ENCODE peak calls at places on chromosomes 3 and 15, in eight cellular contexts. M, R, G, J, D, T, U and C are unnamed samples.
A peak's percentile ranks its signal among the peaks of the same experiment; 100 is the strongest.

GRCh38 chr15:89825264-89825940 is 10.8 kb upstream of the ANPEP start:
- DNase-seq in M (no peak), D (no peak), T (no peak), J (no peak), R (no peak), U (no peak), G (no peak), C (no peak)

GRCh38 chr3:11001020-11001657 is 8.6 kb downstream of the SLC6A1 start:
- DNase-seq in M (no peak), R (no peak), D (peak; percentile 55), J (no peak), T (no peak), G (no peak), U (no peak), C (no peak)

GRCh38 chr3:119508172-119508845 is 10.0 kb downstream of the TIMMDC1 start:
- DNase-seq in R (no peak), M (no peak), T (no peak), D (no peak), G (no peak), J (no peak), U (no peak), C (no peak)

GRCh38 chr3:148932976-148933375 is 58.4 kb upstream of the GYG1 start:
- DNase-seq in J (no peak), T (no peak), D (no peak), M (no peak), R (no peak), U (no peak), G (no peak), C (no peak)

GRCh38 chr3:57918123-57918837 is 89.9 kb upstream of the FLNB start:
- DNase-seq in U (peak; percentile 83), M (no peak), D (no peak), R (peak; percentile 85), G (no peak), T (no peak), J (no peak), C (no peak)

GRCh38 chr3:149949181-149949580 is 21.5 kb downstream of the PFN2 start:
- DNase-seq in D (no peak), R (no peak), M (no peak), T (no peak), U (no peak), G (no peak), J (no peak), C (no peak)

GRCh38 chr3:185758912-185759311 is 65.9 kb downstream of the IGF2BP2 start:
- DNase-seq in G (no peak), T (no peak), J (no peak), U (no peak), D (no peak), M (no peak), R (no peak), C (no peak)

GRCh38 chr15:34514251-34514760 is 69.1 kb downstream of the GOLGA8B start:
- DNase-seq in J (no peak), D (peak; percentile 64), U (peak; percentile 59), G (peak; percentile 84), M (peak; percentile 56), T (no peak), R (peak; percentile 64), C (no peak)

GRCh38 chr3:30555968-30556367 is 50.4 kb upstream of the TGFBR2 start:
- DNase-seq in T (no peak), U (no peak), J (no peak), D (no peak), R (no peak), M (no peak), G (no peak), C (no peak)

GRCh38 chr3:169546368-169546767 is 117.1 kb downstream of the MECOM start:
- DNase-seq in T (no peak), M (no peak), J (no peak), U (no peak), G (no peak), R (no peak), D (no peak), C (no peak)

GRCh38 chr3:138030881-138031280 is 20.9 kb downstream of the CLDN18 start:
- DNase-seq in J (no peak), G (no peak), D (no peak), R (no peak), M (no peak), U (no peak), T (no peak), C (no peak)

GRCh38 chr3:46935168-46935858 is 41.2 kb downstream of the CCDC12 start:
- DNase-seq in U (peak; percentile 88), J (peak; percentile 95), M (peak; percentile 89), T (no peak), R (peak; percentile 96), G (peak; percentile 89), D (peak; percentile 59), C (peak; percentile 74)

GRCh38 chr15:65796610-65797012 is 4.5 kb upstream of the DENND4A start:
- DNase-seq in R (peak; percentile 60), U (no peak), M (no peak), G (no peak), J (no peak), D (no peak), T (no peak), C (no peak)

GRCh38 chr3:65177879-65178484 is 490.2 kb upstream of the ADAMTS9 start:
- DNase-seq in M (no peak), G (no peak), R (peak; percentile 7), J (no peak), U (peak; percentile 49), D (no peak), T (no peak), C (no peak)

GRCh38 chr3:26630669-26631384 is 8.3 kb downstream of the LRRC3B start:
- DNase-seq in J (no peak), G (peak; percentile 6), M (no peak), R (no peak), T (no peak), D (no peak), U (no peak), C (no peak)

GRCh38 chr15:78422571-78423340 is 15.3 kb upstream of the IREB2 start:
- DNase-seq in G (peak; percentile 64), U (peak; percentile 52), J (peak; percentile 63), R (peak; percentile 65), T (peak; percentile 44), D (peak; percentile 73), M (peak; percentile 79), C (peak; percentile 71)

GRCh38 chr3:171326717-171327440 is 133.3 kb downstream of the TNIK start:
- DNase-seq in D (no peak), T (no peak), R (no peak), J (no peak), G (no peak), M (no peak), U (no peak), C (no peak)

GRCh38 chr3:171320721-171321120 is 139.5 kb downstream of the TNIK start:
- DNase-seq in J (no peak), R (peak; percentile 64), T (no peak), M (peak; percentile 87), D (no peak), U (no peak), G (no peak), C (no peak)

GRCh38 chr3:171321241-171321640 is 139.0 kb downstream of the TNIK start:
- DNase-seq in R (no peak), G (no peak), J (no peak), D (no peak), U (no peak), M (no peak), T (no peak), C (no peak)

GRCh38 chr3:171321959-171322358 is 138.2 kb downstream of the TNIK start:
- DNase-seq in G (no peak), M (no peak), T (no peak), D (no peak), J (no peak), U (no peak), R (no peak), C (no peak)

GRCh38 chr3:171323934-171324535 is 136.2 kb downstream of the TNIK start:
- DNase-seq in R (peak; percentile 74), D (no peak), G (no peak), J (no peak), M (no peak), T (no peak), U (no peak), C (no peak)
- H3K4me3 ChIP-seq in R (no peak overlapping the region), D (no peak overlapping the region), G (no peak overlapping the region), J (no peak overlapping the region), M (no peak overlapping the region), T (no peak overlapping the region), U (no peak overlapping the region), C (no peak overlapping the region)

GRCh38 chr3:146164506-146164905 is 3.5 kb upstream of the PLOD2 start:
- DNase-seq in R (no peak), D (no peak), T (no peak), G (no peak), M (no peak), J (no peak), U (no peak), C (no peak)
- H3K27me3 ChIP-seq in R (no peaks in the 10 kb centered on the region), D (peaks cover 24% of the 10 kb centered on the region), T (no peaks in the 10 kb centered on the region), G (peaks cover 7% of the 10 kb centered on the region), M (no peaks in the 10 kb centered on the region), J (no peaks in the 10 kb centered on the region), U (no peaks in the 10 kb centered on the region), C (peaks cover 32% of the 10 kb centered on the region)

DNA sequence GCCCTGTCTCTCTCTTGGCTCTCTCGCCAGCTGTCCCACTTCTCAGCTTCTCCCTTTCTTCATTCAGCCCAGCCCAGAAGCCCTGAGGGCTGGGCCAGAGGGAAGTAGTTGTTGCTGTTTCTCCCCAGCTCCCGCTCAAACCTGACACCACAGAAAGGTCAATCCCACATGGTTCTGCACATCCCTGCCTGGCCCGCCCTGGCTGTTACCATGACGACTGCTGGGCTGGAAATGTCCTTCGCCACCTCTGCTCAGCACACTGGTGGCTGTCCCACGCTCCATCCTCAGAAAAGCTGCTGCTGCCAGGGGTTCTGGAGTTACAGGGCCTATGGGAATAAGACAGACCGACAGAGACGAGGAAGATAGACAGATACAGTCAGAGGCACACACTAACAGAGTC is 25.8 kb downstream of the CCDC32 start:
- DNase-seq in T (no peak), J (no peak), M (peak; percentile 39), U (no peak), D (peak; percentile 37), G (no peak), R (no peak), C (peak; percentile 76)
- H3K4me3 ChIP-seq in T (no peak overlapping the region), J (no peak overlapping the region), M (no peak overlapping the region), U (no peak overlapping the region), D (no peak overlapping the region), G (no peak overlapping the region), R (no peak overlapping the region), C (no peak overlapping the region)

DNA sequence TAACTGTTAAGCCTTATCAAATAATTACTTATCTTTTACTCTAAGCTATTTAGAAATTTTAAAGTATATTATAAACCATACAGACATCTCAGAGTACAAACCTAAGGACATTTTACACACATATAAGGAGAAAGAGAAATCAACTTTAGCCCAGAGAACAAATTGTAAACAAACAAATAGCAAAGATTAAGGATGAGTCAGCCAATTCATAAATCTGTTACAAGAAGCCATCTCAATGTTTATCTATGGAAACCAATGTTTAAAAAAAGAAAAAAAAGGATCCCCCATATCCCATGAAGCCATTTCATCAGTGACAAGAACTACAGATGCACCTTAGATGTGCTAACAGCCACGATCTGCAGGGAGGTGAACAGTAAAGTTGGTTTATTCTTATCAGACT is 437.1 kb downstream of the SHQ1 start:
- DNase-seq in M (no peak), G (no peak), T (no peak), R (peak; percentile 39), D (no peak), J (no peak), U (no peak), C (no peak)
- H3K27me3 ChIP-seq in M (no peaks in the 10 kb centered on the region), G (no peaks in the 10 kb centered on the region), T (no peaks in the 10 kb centered on the region), R (no peaks in the 10 kb centered on the region), D (no peaks in the 10 kb centered on the region), J (no peaks in the 10 kb centered on the region), U (no peaks in the 10 kb centered on the region), C (no peaks in the 10 kb centered on the region)